ENCODE peak calls at places on chromosomes 4 and X, in eight cellular contexts. One of them, this sample, is unnamed.

GRCh38 chr4:164571593-164572385 is 182.1 kb upstream of the SMIM31 start:
- DNase-seq in hepatocyte: no peak
- DNase-seq in GM23338: peak; percentile 48
- DNase-seq in GM23248: peak; percentile 2
- DNase-seq in neural progenitor cell: peak; percentile 42
- DNase-seq in SK-N-SH: no peak
- DNase-seq in OCI-LY7: no peak
- DNase-seq in MM.1S: peak; percentile 77
- DNase-seq in this sample: no peak

GRCh38 chr4:85498068-85498733 is 23.3 kb downstream of the ARHGAP24 start:
- DNase-seq in SK-N-SH: no peak
- DNase-seq in GM23338: no peak
- DNase-seq in OCI-LY7: no peak
- DNase-seq in neural progenitor cell: no peak
- DNase-seq in hepatocyte: no peak
- DNase-seq in MM.1S: peak; percentile 51
- DNase-seq in GM23248: peak; percentile 86
- DNase-seq in this sample: no peak

GRCh38 chrX:39532761-39533160 is 565.0 kb downstream of the BCOR start:
- DNase-seq in SK-N-SH: no peak
- DNase-seq in neural progenitor cell: no peak
- DNase-seq in GM23248: no peak
- DNase-seq in hepatocyte: no peak
- DNase-seq in OCI-LY7: no peak
- DNase-seq in GM23338: no peak
- DNase-seq in MM.1S: no peak
- DNase-seq in this sample: no peak

GRCh38 chr4:30537462-30537861 is 182.7 kb upstream of the PCDH7 start:
- DNase-seq in neural progenitor cell: no peak
- DNase-seq in GM23248: peak; percentile 24
- DNase-seq in hepatocyte: peak; percentile 52
- DNase-seq in SK-N-SH: no peak
- DNase-seq in OCI-LY7: no peak
- DNase-seq in GM23338: no peak
- DNase-seq in MM.1S: no peak
- DNase-seq in this sample: peak; percentile 76

GRCh38 chr4:171876636-171877035 is 63.4 kb downstream of the GALNTL6 start:
- DNase-seq in GM23338: no peak
- DNase-seq in OCI-LY7: no peak
- DNase-seq in GM23248: no peak
- DNase-seq in hepatocyte: no peak
- DNase-seq in neural progenitor cell: no peak
- DNase-seq in SK-N-SH: no peak
- DNase-seq in MM.1S: no peak
- DNase-seq in this sample: no peak

GRCh38 chr4:110900206-110900769 is 277.4 kb upstream of the PITX2 start:
- DNase-seq in SK-N-SH: no peak
- DNase-seq in MM.1S: no peak
- DNase-seq in hepatocyte: no peak
- DNase-seq in neural progenitor cell: no peak
- DNase-seq in GM23248: peak; percentile 39
- DNase-seq in OCI-LY7: no peak
- DNase-seq in GM23338: no peak
- DNase-seq in this sample: no peak

GRCh38 chrX:114519524-114519923 is 64.4 kb upstream of the HTR2C start:
- DNase-seq in MM.1S: no peak
- DNase-seq in hepatocyte: no peak
- DNase-seq in neural progenitor cell: no peak
- DNase-seq in GM23248: no peak
- DNase-seq in GM23338: no peak
- DNase-seq in SK-N-SH: no peak
- DNase-seq in OCI-LY7: no peak
- DNase-seq in this sample: no peak

GRCh38 chrX:46628406-46629371 is 55.1 kb downstream of the CHST7 start:
- DNase-seq in GM23248: peak; percentile 76
- DNase-seq in GM23338: no peak
- DNase-seq in OCI-LY7: peak; percentile 5
- DNase-seq in hepatocyte: no peak
- DNase-seq in neural progenitor cell: no peak
- DNase-seq in SK-N-SH: no peak
- DNase-seq in MM.1S: peak; percentile 59
- DNase-seq in this sample: no peak

GRCh38 chrX:2664497-2664896 is 26.6 kb upstream of the CD99 start:
- DNase-seq in hepatocyte: peak; percentile 56
- DNase-seq in MM.1S: no peak
- DNase-seq in OCI-LY7: no peak
- DNase-seq in neural progenitor cell: no peak
- DNase-seq in GM23338: no peak
- DNase-seq in SK-N-SH: no peak
- DNase-seq in GM23248: peak; percentile 92
- DNase-seq in this sample: no peak

GRCh38 chr4:110663738-110664444 is 41.0 kb upstream of the PITX2 start:
- DNase-seq in hepatocyte: no peak
- DNase-seq in neural progenitor cell: no peak
- DNase-seq in MM.1S: no peak
- DNase-seq in SK-N-SH: no peak
- DNase-seq in OCI-LY7: no peak
- DNase-seq in GM23338: no peak
- DNase-seq in GM23248: peak; percentile 81
- DNase-seq in this sample: no peak

DNA sequence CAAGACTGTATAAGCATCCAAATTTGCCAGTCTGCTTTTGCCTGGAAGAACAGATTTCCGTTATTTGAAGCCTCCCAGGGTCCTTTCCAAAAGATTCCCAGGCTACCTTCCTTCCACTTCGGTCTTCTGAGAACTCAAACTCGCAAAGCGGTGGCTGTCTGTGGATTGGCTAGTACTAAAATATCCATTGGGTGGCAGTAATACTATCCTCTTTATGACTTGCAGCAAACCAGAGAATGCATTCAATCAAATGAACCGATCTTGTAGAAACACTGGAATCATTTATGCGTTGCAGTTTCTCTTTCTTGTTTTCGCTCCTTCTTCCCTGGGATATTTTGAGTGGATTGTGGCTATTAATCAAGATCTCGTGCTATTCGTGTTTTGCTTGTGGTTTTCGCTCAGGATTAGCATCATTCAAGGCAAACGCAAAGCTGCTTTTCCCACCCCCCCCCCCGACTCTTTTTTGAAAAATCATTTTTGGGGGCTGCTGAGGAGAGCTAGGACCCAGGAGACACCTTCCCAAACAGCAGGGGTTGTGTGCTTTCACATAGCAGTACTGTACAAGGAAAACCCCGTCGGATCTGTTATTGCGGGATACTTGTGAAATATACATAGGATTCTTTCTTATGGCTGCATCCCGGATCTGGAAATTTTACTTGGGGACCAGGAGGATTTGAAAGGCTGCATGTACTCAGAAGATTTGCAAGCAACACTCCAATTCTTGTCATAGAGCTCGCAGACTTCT is at the start of gene IL1RAPL1:
- DNase-seq in OCI-LY7: no peak
- DNase-seq in GM23338: no peak
- DNase-seq in neural progenitor cell: peak; percentile 42
- DNase-seq in SK-N-SH: no peak
- DNase-seq in MM.1S: peak; percentile 9
- DNase-seq in hepatocyte: peak; percentile 52
- DNase-seq in GM23248: peak; percentile 38
- DNase-seq in this sample: no peak
- TF ChIP-seq EZH2phosphoT487 in OCI-LY7: no peak
- TF ChIP-seq EZH2phosphoT487 in GM23338: no peak
- TF ChIP-seq EZH2phosphoT487 in neural progenitor cell: no peak
- TF ChIP-seq EZH2phosphoT487 in SK-N-SH: no peak
- TF ChIP-seq EZH2phosphoT487 in MM.1S: no peak
- TF ChIP-seq EZH2phosphoT487 in hepatocyte: no peak
- TF ChIP-seq EZH2phosphoT487 in GM23248: no peak
- TF ChIP-seq EZH2phosphoT487 in this sample: no peak

GRCh38 chr4:2800691-2801596 is 8.1 kb downstream of the SH3BP2 start:
- DNase-seq in SK-N-SH: peak; percentile 76
- DNase-seq in hepatocyte: peak; percentile 80
- DNase-seq in neural progenitor cell: peak; percentile 66
- DNase-seq in GM23338: peak; percentile 80
- DNase-seq in OCI-LY7: no peak
- DNase-seq in MM.1S: no peak
- DNase-seq in GM23248: peak; percentile 69
- DNase-seq in this sample: no peak
- TF ChIP-seq EZH2phosphoT487 in SK-N-SH: no peak
- TF ChIP-seq EZH2phosphoT487 in hepatocyte: no peak
- TF ChIP-seq EZH2phosphoT487 in neural progenitor cell: no peak
- TF ChIP-seq EZH2phosphoT487 in GM23338: no peak
- TF ChIP-seq EZH2phosphoT487 in OCI-LY7: no peak
- TF ChIP-seq EZH2phosphoT487 in MM.1S: no peak
- TF ChIP-seq EZH2phosphoT487 in GM23248: no peak
- TF ChIP-seq EZH2phosphoT487 in this sample: no peak

GRCh38 chrX:16186380-16187007 is 19.2 kb downstream of the MAGEB17 start:
- DNase-seq in neural progenitor cell: no peak
- DNase-seq in SK-N-SH: no peak
- DNase-seq in hepatocyte: no peak
- DNase-seq in GM23248: no peak
- DNase-seq in OCI-LY7: no peak
- DNase-seq in MM.1S: no peak
- DNase-seq in GM23338: peak; percentile 58
- DNase-seq in this sample: no peak

GRCh38 chrX:16185725-16186136 is 18.4 kb downstream of the MAGEB17 start:
- DNase-seq in OCI-LY7: no peak
- DNase-seq in SK-N-SH: no peak
- DNase-seq in GM23248: peak; percentile 80
- DNase-seq in hepatocyte: no peak
- DNase-seq in neural progenitor cell: no peak
- DNase-seq in GM23338: no peak
- DNase-seq in MM.1S: no peak
- DNase-seq in this sample: peak; percentile 54

GRCh38 chrX:16191605-16192004 is 24.3 kb downstream of the MAGEB17 start:
- DNase-seq in MM.1S: no peak
- DNase-seq in neural progenitor cell: no peak
- DNase-seq in hepatocyte: no peak
- DNase-seq in GM23248: no peak
- DNase-seq in OCI-LY7: no peak
- DNase-seq in GM23338: no peak
- DNase-seq in SK-N-SH: no peak
- DNase-seq in this sample: no peak

GRCh38 chrX:16187024-16187698 is 19.9 kb downstream of the MAGEB17 start:
- DNase-seq in GM23338: peak; percentile 1
- DNase-seq in hepatocyte: no peak
- DNase-seq in SK-N-SH: no peak
- DNase-seq in OCI-LY7: no peak
- DNase-seq in neural progenitor cell: no peak
- DNase-seq in GM23248: no peak
- DNase-seq in MM.1S: no peak
- DNase-seq in this sample: no peak

DNA sequence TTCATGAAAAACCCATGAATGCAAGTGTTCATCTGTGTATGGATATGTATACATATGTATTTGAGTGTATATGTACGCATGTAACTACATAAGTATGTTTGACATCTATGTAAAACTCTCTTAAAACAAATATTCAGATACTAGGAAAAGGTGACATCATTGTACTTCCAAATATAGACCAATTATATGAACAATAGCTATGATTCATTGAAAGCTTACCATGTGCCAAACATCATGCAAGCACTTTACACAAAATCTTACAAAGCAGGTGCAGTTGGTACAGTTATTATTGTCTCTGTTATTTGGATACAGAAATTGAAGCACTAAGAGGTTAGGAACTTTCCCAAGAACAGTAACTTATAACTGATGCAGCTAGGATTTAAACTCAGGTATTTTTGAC is 21.4 kb downstream of the MAGEB17 start:
- DNase-seq in GM23248: peak; percentile 56
- DNase-seq in hepatocyte: no peak
- DNase-seq in GM23338: no peak
- DNase-seq in MM.1S: no peak
- DNase-seq in SK-N-SH: no peak
- DNase-seq in OCI-LY7: no peak
- DNase-seq in neural progenitor cell: no peak
- DNase-seq in this sample: no peak
- TF ChIP-seq EZH2phosphoT487 in GM23248: no peak
- TF ChIP-seq EZH2phosphoT487 in hepatocyte: no peak
- TF ChIP-seq EZH2phosphoT487 in GM23338: no peak
- TF ChIP-seq EZH2phosphoT487 in MM.1S: no peak
- TF ChIP-seq EZH2phosphoT487 in SK-N-SH: no peak
- TF ChIP-seq EZH2phosphoT487 in OCI-LY7: no peak
- TF ChIP-seq EZH2phosphoT487 in neural progenitor cell: no peak
- TF ChIP-seq EZH2phosphoT487 in this sample: no peak

GRCh38 chr4:40211224-40212185 is 14.7 kb downstream of the RHOH start:
- DNase-seq in hepatocyte: no peak
- DNase-seq in OCI-LY7: no peak
- DNase-seq in neural progenitor cell: no peak
- DNase-seq in SK-N-SH: no peak
- DNase-seq in GM23248: no peak
- DNase-seq in MM.1S: no peak
- DNase-seq in GM23338: no peak
- DNase-seq in this sample: no peak

GRCh38 chr4:40214038-40214437 is 17.2 kb downstream of the RHOH start:
- DNase-seq in SK-N-SH: no peak
- DNase-seq in GM23248: no peak
- DNase-seq in neural progenitor cell: no peak
- DNase-seq in MM.1S: no peak
- DNase-seq in OCI-LY7: no peak
- DNase-seq in hepatocyte: no peak
- DNase-seq in GM23338: no peak
- DNase-seq in this sample: no peak

GRCh38 chr4:40212674-40213504 is 16.1 kb downstream of the RHOH start:
- DNase-seq in neural progenitor cell: no peak
- DNase-seq in GM23338: no peak
- DNase-seq in OCI-LY7: no peak
- DNase-seq in SK-N-SH: no peak
- DNase-seq in hepatocyte: no peak
- DNase-seq in MM.1S: no peak
- DNase-seq in GM23248: peak; percentile 58
- DNase-seq in this sample: no peak

GRCh38 chr4:40216622-40217366 is 20.0 kb downstream of the RHOH start:
- DNase-seq in neural progenitor cell: no peak
- DNase-seq in SK-N-SH: no peak
- DNase-seq in OCI-LY7: no peak
- DNase-seq in MM.1S: no peak
- DNase-seq in GM23338: no peak
- DNase-seq in hepatocyte: no peak
- DNase-seq in GM23248: no peak
- DNase-seq in this sample: no peak

DNA sequence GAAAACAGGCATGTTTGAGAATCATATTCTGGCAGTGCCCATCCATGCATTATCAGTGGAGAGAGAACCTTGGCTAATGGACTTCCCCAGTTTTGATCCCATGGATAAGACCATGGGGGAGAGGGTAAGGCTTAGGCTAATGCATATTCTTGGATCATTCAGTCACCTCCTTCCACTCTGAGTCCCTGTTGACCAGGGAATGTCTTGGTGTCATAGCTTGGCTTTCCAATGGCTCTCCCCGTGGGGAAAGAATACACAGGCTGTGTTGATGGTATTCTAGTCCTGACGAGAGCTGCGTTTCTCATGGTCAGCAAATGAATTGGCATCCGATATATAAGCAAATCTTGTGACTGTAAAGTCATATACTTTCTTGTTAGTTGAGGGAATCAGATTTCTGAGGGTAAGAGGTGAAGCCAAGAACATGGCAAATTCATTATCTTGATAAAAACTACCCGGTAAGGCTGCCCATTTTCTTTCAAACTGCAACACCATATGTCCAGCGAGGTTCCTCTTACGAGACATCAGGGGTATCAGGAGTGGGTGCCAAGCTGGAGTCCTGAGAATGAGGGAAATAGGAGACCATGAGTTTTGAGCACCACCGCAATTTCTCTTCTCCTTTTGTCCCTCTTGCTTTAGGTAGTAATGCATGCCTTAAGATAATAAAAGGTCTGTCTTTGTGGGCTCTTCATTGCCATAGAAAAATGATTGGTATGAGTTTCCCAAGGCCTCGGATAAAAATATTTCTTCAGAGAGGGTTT is 18.0 kb downstream of the RHOH start:
- DNase-seq in GM23338: no peak
- DNase-seq in hepatocyte: no peak
- DNase-seq in MM.1S: no peak
- DNase-seq in SK-N-SH: no peak
- DNase-seq in neural progenitor cell: no peak
- DNase-seq in GM23248: no peak
- DNase-seq in OCI-LY7: no peak
- DNase-seq in this sample: no peak
- TF ChIP-seq EZH2phosphoT487 in GM23338: no peak
- TF ChIP-seq EZH2phosphoT487 in hepatocyte: no peak
- TF ChIP-seq EZH2phosphoT487 in MM.1S: no peak
- TF ChIP-seq EZH2phosphoT487 in SK-N-SH: no peak
- TF ChIP-seq EZH2phosphoT487 in neural progenitor cell: no peak
- TF ChIP-seq EZH2phosphoT487 in GM23248: no peak
- TF ChIP-seq EZH2phosphoT487 in OCI-LY7: no peak
- TF ChIP-seq EZH2phosphoT487 in this sample: no peak